ENCODE peak calls at places on chromosomes 1 and 21, in ten cellular contexts. V is stomach; U is WTC11; B is brain microvascular endothelial cell; O is fibroblast of mammary gland; X is kidney epithelial cell; A is A549; P is glutamatergic neuron; N is CD8-positive, alpha-beta T cell; J is activated B cell treated with CpG ODN at 0.5 μM for 24 hours. W is an unnamed sample.

GRCh38 chr1:193060938-193061337 is 1.5 kb downstream of the RO60 start:
- DNase-seq in V (no peak), U (no peak), B (no peak), O (peak), X (no peak), A (no peak), P (no peak), N (no peak), J (no peak), W (no peak)

GRCh38 chr1:83055391-83056170 is 943.4 kb downstream of the TTLL7 start:
- DNase-seq in V (no peak), U (no peak), B (no peak), O (no peak), X (no peak), A (no peak), P (no peak), N (no peak), J (no peak), W (no peak)

GRCh38 chr1:46372440-46372839 is 21.7 kb upstream of the FAAH start:
- DNase-seq in V (no peak), U (no peak), B (no peak), O (no peak), X (no peak), A (no peak), P (no peak), N (no peak), J (no peak), W (no peak)

GRCh38 chr21:36431252-36431651 is 46.1 kb downstream of the CHAF1B start:
- DNase-seq in V (no peak), U (no peak), B (no peak), O (no peak), X (no peak), A (no peak), P (no peak), N (no peak), J (no peak), W (no peak)

GRCh38 chr1:151741516-151741915 is 20.2 kb downstream of the RIIAD1 start:
- DNase-seq in V (no peak), U (no peak), B (no peak), O (no peak), X (no peak), A (no peak), P (no peak), N (no peak), J (no peak), W (no peak)

GRCh38 chr1:182786223-182787001 is 3.2 kb upstream of the NPL start:
- DNase-seq in V (peak), U (peak), B (peak), O (peak), X (no peak), A (peak), P (peak), N (no peak), J (no peak), W (peak)

GRCh38 chr1:154446292-154446691 is 41.1 kb downstream of the IL6R start:
- DNase-seq in V (no peak), U (no peak), B (peak), O (peak), X (peak), A (no peak), P (no peak), N (no peak), J (no peak), W (no peak)

GRCh38 chr1:197567442-197567841 is 207.8 kb downstream of the DENND1B start:
- DNase-seq in V (no peak), U (no peak), B (no peak), O (peak), X (no peak), A (no peak), P (no peak), N (no peak), J (no peak), W (no peak)

GRCh38 chr1:150552692-150553278 is 3.6 kb downstream of the ADAMTSL4 start:
- DNase-seq in V (no peak), U (no peak), B (no peak), O (no peak), X (no peak), A (no peak), P (no peak), N (no peak), J (no peak), W (no peak)

GRCh38 chr1:93972341-93972740 is 63.1 kb upstream of the GCLM start:
- DNase-seq in V (no peak), U (no peak), B (no peak), O (no peak), X (no peak), A (no peak), P (no peak), N (no peak), J (no peak), W (no peak)

GRCh38 chr21:38148046-38148445 is 108.7 kb upstream of the KCNJ15 start:
- DNase-seq in V (no peak), U (no peak), B (no peak), O (no peak), X (no peak), A (peak), P (no peak), N (no peak), J (no peak), W (no peak)

GRCh38 chr21:44999972-45000636 is 60.3 kb downstream of the SLX9 start:
- DNase-seq in V (no peak), U (no peak), B (no peak), O (no peak), X (no peak), A (no peak), P (peak), N (no peak), J (no peak), W (peak)

GRCh38 chr1:39901486-39902120 is at the start of gene MYCL:
- DNase-seq in V (peak), U (peak), B (peak), O (peak), X (no peak), A (peak), P (peak), N (peak), J (peak), W (peak)

GRCh38 chr1:235783148-235783776 is 83.4 kb downstream of the LYST start:
- DNase-seq in V (no peak), U (no peak), B (peak), O (peak), X (peak), A (peak), P (no peak), N (no peak), J (no peak), W (no peak)

GRCh38 chr21:34908424-34909055 is 140.6 kb downstream of the RUNX1 start:
- DNase-seq in V (no peak), U (no peak), B (no peak), O (peak), X (no peak), A (peak), P (no peak), N (no peak), J (no peak), W (no peak)

GRCh38 chr1:112359961-112360767 is 35.9 kb upstream of the CTTNBP2NL start:
- DNase-seq in V (peak), U (peak), B (peak), O (peak), X (peak), A (no peak), P (no peak), N (no peak), J (no peak), W (peak)

GRCh38 chr1:40383488-40384412 is 10.2 kb downstream of the SMAP2 start:
- DNase-seq in V (peak), U (no peak), B (no peak), O (peak), X (no peak), A (no peak), P (no peak), N (no peak), J (no peak), W (no peak)

GRCh38 chr1:206663832-206664652 is 20.7 kb upstream of the MAPKAPK2 start:
- DNase-seq in V (peak), U (peak), B (peak), O (peak), X (no peak), A (peak), P (peak), N (peak), J (peak), W (no peak)

GRCh38 chr1:75131593-75132420 is 2.4 kb upstream of the LHX8 start:
- DNase-seq in V (no peak), U (no peak), B (no peak), O (no peak), X (no peak), A (no peak), P (no peak), N (no peak), J (no peak), W (no peak)

GRCh38 chr1:34869754-34870153 is 10.2 kb upstream of the SMIM12 start:
- DNase-seq in V (no peak), U (no peak), B (no peak), O (no peak), X (no peak), A (no peak), P (no peak), N (no peak), J (no peak), W (no peak)

GRCh38 chr1:106022312-106022902 is 1034.1 kb upstream of the PRMT6 start:
- DNase-seq in V (no peak), U (no peak), B (no peak), O (peak), X (no peak), A (no peak), P (no peak), N (no peak), J (no peak), W (no peak)

GRCh38 chr1:14598498-14599172 is at the start of gene KAZN:
- DNase-seq in V (no peak), U (peak), B (no peak), O (no peak), X (no peak), A (no peak), P (peak), N (no peak), J (no peak), W (peak)

GRCh38 chr1:110056284-110056680 is 14.2 kb downstream of the ALX3 start:
- DNase-seq in V (no peak), U (no peak), B (no peak), O (peak), X (no peak), A (no peak), P (no peak), N (no peak), J (no peak), W (no peak)

GRCh38 chr1:236759252-236759859 is 35.7 kb upstream of the MTR start:
- DNase-seq in V (no peak), U (no peak), B (peak), O (peak), X (no peak), A (peak), P (no peak), N (no peak), J (no peak), W (no peak)

GRCh38 chr1:72397786-72398185 is 115.4 kb upstream of the NEGR1 start:
- DNase-seq in V (no peak), U (no peak), B (peak), O (peak), X (no peak), A (no peak), P (no peak), N (no peak), J (no peak), W (no peak)

GRCh38 chr1:67874501-67875111 is 41.3 kb upstream of the GNG12 start:
- DNase-seq in V (no peak), U (no peak), B (peak), O (no peak), X (no peak), A (no peak), P (no peak), N (no peak), J (no peak), W (no peak)

GRCh38 chr1:213884942-213885341 is 102.8 kb upstream of the PROX1 start:
- DNase-seq in V (no peak), U (no peak), B (no peak), O (no peak), X (no peak), A (no peak), P (no peak), N (no peak), J (no peak), W (no peak)

GRCh38 chr1:28737245-28738137 is 751 bp downstream of the YTHDF2 start:
- DNase-seq in V (peak), U (peak), B (peak), O (peak), X (no peak), A (peak), P (peak), N (peak), J (no peak), W (peak)

GRCh38 chr21:46048926-46049889 is 48.7 kb upstream of the COL6A2 start:
- DNase-seq in V (peak), U (no peak), B (peak), O (peak), X (no peak), A (no peak), P (no peak), N (no peak), J (no peak), W (peak)

GRCh38 chr1:109923131-109923945 is 12.7 kb downstream of the CSF1 start:
- DNase-seq in V (no peak), U (peak), B (no peak), O (no peak), X (no peak), A (no peak), P (no peak), N (no peak), J (no peak), W (no peak)

GRCh38 chr1:23558140-23558871 is 995 bp downstream of the ID3 start:
- DNase-seq in V (peak), U (peak), B (no peak), O (no peak), X (no peak), A (peak), P (no peak), N (no peak), J (no peak), W (peak)

GRCh38 chr1:93770640-93771039 is 89.0 kb upstream of the BCAR3 start:
- DNase-seq in V (no peak), U (no peak), B (no peak), O (peak), X (no peak), A (no peak), P (no peak), N (no peak), J (no peak), W (no peak)

GRCh38 chr1:113388621-113389355 is 1.5 kb upstream of the MAGI3 start:
- DNase-seq in V (peak), U (no peak), B (no peak), O (no peak), X (no peak), A (peak), P (no peak), N (no peak), J (no peak), W (no peak)

GRCh38 chr1:43042773-43043470 is 84.3 kb upstream of the SLC2A1 start:
- DNase-seq in V (no peak), U (no peak), B (no peak), O (no peak), X (no peak), A (no peak), P (no peak), N (no peak), J (no peak), W (no peak)

DNA sequence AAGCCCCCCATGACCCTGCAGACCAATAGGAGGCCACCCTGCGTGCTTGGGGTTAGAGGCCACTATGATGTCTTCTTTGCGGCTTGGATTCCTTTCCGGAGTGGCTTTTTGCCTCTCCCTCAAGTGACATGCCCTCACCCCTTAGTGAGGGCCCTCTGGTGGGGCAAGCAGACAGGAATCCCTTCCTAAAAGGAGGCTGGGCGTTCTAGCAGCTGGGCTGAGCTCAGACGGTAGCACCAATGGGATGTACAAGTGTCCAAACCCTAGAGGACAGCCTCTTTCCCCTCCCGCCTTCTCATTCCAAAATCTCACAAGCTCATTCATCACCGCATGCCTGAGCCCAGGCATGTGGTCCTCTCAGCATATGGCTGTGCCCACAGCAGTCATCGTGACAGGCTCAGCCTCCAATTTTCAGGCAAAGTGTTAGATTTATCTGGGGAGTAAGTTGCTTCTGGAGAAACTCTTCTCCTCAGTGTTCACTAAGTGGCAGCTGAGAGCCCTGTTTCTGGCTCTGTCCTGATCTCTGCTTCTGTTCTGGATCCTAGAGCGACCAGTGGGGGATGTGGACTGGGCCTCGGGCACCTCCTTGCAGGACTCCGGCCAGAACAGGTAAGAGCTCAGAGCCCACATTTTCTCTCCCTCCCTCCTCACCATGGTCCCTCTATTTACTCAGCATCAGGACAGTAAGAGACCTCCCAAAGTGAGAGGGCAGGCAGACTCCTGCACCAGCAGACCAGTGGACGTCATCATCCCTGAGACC is 4.8 kb downstream of the KIAA1614 start:
- DNase-seq in V (no peak), U (no peak), B (peak), O (no peak), X (no peak), A (peak), P (no peak), N (no peak), J (no peak), W (no peak)
- TF ChIP-seq CTCF in V (no peak), U (no peak), B (peak), O (no peak), X (no peak), A (no peak), P (no peak), N (no peak), J (no peak), W (no peak)

DNA sequence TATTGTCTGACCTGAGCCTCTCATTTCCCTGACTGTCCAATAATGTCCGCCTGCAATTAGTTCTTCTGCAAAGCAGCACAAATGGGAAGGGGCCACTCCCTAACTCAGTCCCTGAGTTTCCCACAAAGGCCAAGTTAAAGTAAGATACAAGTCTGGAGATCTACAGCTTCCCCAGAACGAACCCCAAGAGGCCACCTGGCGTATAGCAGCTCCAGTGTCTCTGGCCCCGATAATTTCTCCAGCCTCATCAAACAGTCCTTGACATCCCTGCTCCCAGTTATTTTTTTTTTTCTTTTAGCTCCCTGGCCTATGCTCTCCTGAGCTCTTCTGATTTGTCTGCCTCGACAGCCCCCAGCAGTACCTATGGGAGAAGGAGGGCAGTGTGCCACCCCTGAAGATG is 8.1 kb upstream of the ACKR1 start:
- DNase-seq in V (no peak), U (peak), B (no peak), O (no peak), X (no peak), A (peak), P (no peak), N (no peak), J (no peak), W (no peak)
- TF ChIP-seq CTCF in V (no peak), U (peak), B (peak), O (peak), X (no peak), A (no peak), P (peak), N (no peak), J (no peak), W (no peak)

GRCh38 chr1:229410692-229411433 is 23.0 kb downstream of the ACTA1 start:
- DNase-seq in V (peak), U (peak), B (peak), O (peak), X (peak), A (peak), P (peak), N (no peak), J (no peak), W (no peak)
- TF ChIP-seq CTCF in V (no peak), U (no peak), B (no peak), O (no peak), X (no peak), A (no peak), P (peak), N (no peak), J (no peak), W (no peak)

GRCh38 chr1:232170909-232171308 is 459.0 kb downstream of the SIPA1L2 start:
- DNase-seq in V (no peak), U (no peak), B (no peak), O (no peak), X (no peak), A (no peak), P (no peak), N (no peak), J (no peak), W (no peak)
- TF ChIP-seq CTCF in V (no peak), U (no peak), B (peak), O (no peak), X (no peak), A (no peak), P (no peak), N (no peak), J (no peak), W (no peak)

GRCh38 chr1:232630894-232631195 is 912 bp upstream of the SIPA1L2 start:
- DNase-seq in V (no peak), U (no peak), B (no peak), O (no peak), X (no peak), A (no peak), P (no peak), N (no peak), J (no peak), W (no peak)
- TF ChIP-seq CTCF in V (no peak), U (no peak), B (no peak), O (no peak), X (no peak), A (no peak), P (no peak), N (no peak), J (no peak), W (no peak)

GRCh38 chr1:239112536-239112935 is 273.8 kb upstream of the CHRM3 start:
- DNase-seq in V (no peak), U (no peak), B (no peak), O (no peak), X (no peak), A (no peak), P (no peak), N (no peak), J (no peak), W (no peak)

GRCh38 chr1:239107676-239108075 is 278.7 kb upstream of the CHRM3 start:
- DNase-seq in V (no peak), U (no peak), B (no peak), O (no peak), X (no peak), A (no peak), P (no peak), N (no peak), J (no peak), W (no peak)

DNA sequence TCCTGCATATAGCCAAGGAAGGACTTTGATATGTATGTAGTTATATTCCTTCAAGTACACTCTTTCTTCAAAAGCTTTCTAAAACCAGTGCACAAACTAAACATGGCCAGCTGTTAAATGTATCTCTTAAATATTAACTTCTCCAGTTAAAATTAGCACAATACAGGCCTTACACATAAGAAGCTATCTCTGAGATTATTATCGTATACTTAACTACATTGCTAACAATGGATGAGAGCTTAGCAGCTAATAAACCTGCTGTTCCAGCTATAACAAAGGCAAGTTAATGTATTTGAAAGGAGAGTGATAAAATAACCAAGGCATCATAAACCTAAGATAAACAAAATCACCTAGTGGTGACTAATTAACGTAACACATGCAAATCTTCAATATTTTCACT is 274.3 kb upstream of the CHRM3 start:
- DNase-seq in V (no peak), U (no peak), B (no peak), O (no peak), X (no peak), A (no peak), P (no peak), N (no peak), J (no peak), W (no peak)
- TF ChIP-seq CTCF in V (no peak), U (no peak), B (no peak), O (no peak), X (no peak), A (no peak), P (no peak), N (no peak), J (no peak), W (no peak)

W was measured in lower lobe of right lung.